ENCODE peak calls at places on chromosomes 13 and 19, in six cellular contexts. E is H54, P is sigmoid colon, R is suprapubic skin, S is A549, F is HCT116. V is an unnamed sample.

GRCh38 chr13:71316964-71317363 is 550.0 kb downstream of the DACH1 start:
- DNase-seq in P (no peak), R (no peak), S (no peak), E (no peak), F (no peak), V (no peak)

GRCh38 chr19:44710483-44710882 is 11.5 kb downstream of the CEACAM16 start:
- DNase-seq in S (no peak), R (no peak), E (no peak), P (no peak), F (no peak), V (no peak)

GRCh38 chr13:74243637-74244526 is 109.7 kb upstream of the KLF12 start:
- DNase-seq in S (no peak), E (no peak), P (no peak), F (no peak), R (no peak), V (no peak)

GRCh38 chr13:113607477-113608245 is 23.1 kb downstream of the TFDP1 start:
- DNase-seq in S (no peak), R (no peak), E (no peak), P (no peak), F (no peak), V (peak; percentile 91)

GRCh38 chr13:77390391-77390790 is 63.5 kb upstream of the MYCBP2 start:
- DNase-seq in S (no peak), F (no peak), R (no peak), E (no peak), P (no peak), V (no peak)

GRCh38 chr13:91078093-91078679 is 269.3 kb upstream of the MIR17HG start:
- DNase-seq in R (no peak), P (no peak), E (no peak), F (no peak), S (peak; percentile 1), V (no peak)

GRCh38 chr19:47143322-47144073 is 12.9 kb downstream of the SAE1 start:
- DNase-seq in P (peak; percentile 90), R (no peak), E (no peak), F (no peak), S (no peak), V (no peak)

GRCh38 chr13:28753208-28753892 is 34.6 kb upstream of the SLC46A3 start:
- DNase-seq in R (no peak), E (peak; percentile 56), S (peak; percentile 61), F (peak; percentile 76), P (peak; percentile 76), V (no peak)

GRCh38 chr19:17107546-17108452 is 32.2 kb downstream of the MYO9B start:
- DNase-seq in P (peak; percentile 97), S (peak; percentile 95), R (peak; percentile 94), F (peak; percentile 84), E (peak; percentile 99), V (peak; percentile 84)

GRCh38 chr13:96422002-96422401 is 332.1 kb downstream of the HS6ST3 start:
- DNase-seq in E (no peak), S (no peak), F (no peak), P (no peak), R (no peak), V (no peak)

GRCh38 chr19:45638930-45639729 is at the start of gene EML2:
- DNase-seq in F (no peak), R (peak; percentile 84), E (no peak), S (peak; percentile 71), P (no peak), V (peak; percentile 93)

GRCh38 chr13:63731896-63732295 is 2316.2 kb upstream of the PCDH20 start:
- DNase-seq in F (no peak), S (no peak), P (no peak), R (no peak), E (no peak), V (no peak)

GRCh38 chr19:40776364-40776763 is 1.0 kb downstream of the MIA start:
- DNase-seq in P (no peak), S (no peak), E (no peak), F (no peak), R (no peak), V (no peak)

GRCh38 chr13:21894091-21894490 is 223.2 kb downstream of the FGF9 start:
- DNase-seq in F (no peak), E (no peak), R (no peak), P (no peak), S (no peak), V (no peak)

GRCh38 chr19:45645631-45646344 is 6.6 kb upstream of the EML2 start:
- DNase-seq in P (peak; percentile 86), F (peak; percentile 88), R (peak; percentile 86), S (peak; percentile 99), E (peak; percentile 84), V (peak; percentile 92)

GRCh38 chr13:113421673-113422270 is 31.5 kb downstream of the ADPRHL1 start:
- DNase-seq in R (no peak), E (no peak), S (no peak), P (peak; percentile 83), F (no peak), V (no peak)

GRCh38 chr19:35000647-35001501 is 751 bp downstream of the GRAMD1A start:
- DNase-seq in R (no peak), F (no peak), E (peak; percentile 65), S (peak; percentile 70), P (no peak), V (peak; percentile 90)

GRCh38 chr13:113835461-113836274 is 28.2 kb downstream of the GAS6 start:
- DNase-seq in R (no peak), S (no peak), P (no peak), E (peak; percentile 79), F (no peak), V (no peak)

GRCh38 chr19:46350758-46351159 is 3.9 kb downstream of the PPP5C start:
- DNase-seq in S (no peak), P (no peak), R (no peak), E (no peak), F (no peak), V (peak; percentile 86)

GRCh38 chr13:59086147-59086546 is 1077.6 kb downstream of the DIAPH3 start:
- DNase-seq in F (no peak), P (no peak), R (no peak), S (no peak), E (no peak), V (no peak)

DNA sequence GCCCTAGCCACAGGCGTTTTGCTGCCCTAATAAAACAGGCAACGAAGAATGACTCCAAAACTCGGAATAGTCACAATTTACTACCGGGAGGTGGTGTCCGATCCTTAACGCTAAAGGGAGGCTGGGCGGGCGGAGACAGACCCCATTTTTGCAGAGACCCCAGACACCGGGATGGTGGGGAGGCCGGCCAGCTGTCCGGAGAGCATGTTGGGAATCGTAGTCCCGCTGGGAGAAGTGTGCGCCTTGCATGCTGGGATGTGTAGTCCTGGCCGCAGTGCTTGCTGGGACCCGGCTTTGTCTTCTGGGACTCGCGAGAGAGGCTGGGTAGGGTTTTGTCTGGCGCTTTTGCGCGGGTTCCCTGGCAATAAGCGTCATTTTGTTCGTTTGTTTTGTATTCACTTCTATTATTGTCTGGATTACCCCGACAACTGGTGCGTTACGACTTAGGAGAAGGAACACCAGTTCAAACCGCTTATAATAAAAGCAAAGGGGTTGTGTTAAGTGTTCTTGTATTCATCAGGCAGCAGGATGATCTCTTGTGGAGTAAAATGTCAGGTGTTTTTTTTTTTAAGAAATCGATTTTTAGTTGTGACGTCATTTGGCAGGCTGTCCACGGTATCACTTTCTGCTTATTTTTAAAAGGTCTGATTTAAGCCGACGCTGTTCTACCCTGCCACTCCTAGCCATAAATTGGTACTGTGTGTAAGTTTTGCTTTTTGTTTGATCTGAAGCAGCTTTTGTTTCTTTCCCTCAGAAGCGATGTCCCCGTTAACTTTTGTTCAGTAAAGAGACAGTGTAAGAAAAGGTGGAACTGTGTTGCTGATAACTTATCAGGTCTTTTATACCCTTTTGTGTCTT is 676 bp upstream of the HSPH1 start:
- DNase-seq in R (peak; percentile 97), P (peak; percentile 98), E (peak; percentile 50), F (peak; percentile 96), S (peak; percentile 84), V (peak; percentile 98)
- TF ChIP-seq POLR2A in R (no peak), P (peak; percentile 18), E (peak; percentile 57), F (peak; percentile 72), S (peak; percentile 58), V (no peak)

GRCh38 chr19:12793290-12794195 is 2.3 kb downstream of the JUNB start:
- DNase-seq in F (peak; percentile 91), S (peak; percentile 78), P (peak; percentile 97), E (peak; percentile 93), R (peak; percentile 95), V (peak; percentile 99)
- TF ChIP-seq POLR2A in F (peak; percentile 94), S (peak; percentile 34), P (peak; percentile 61), E (peak; percentile 47), R (peak; percentile 46), V (no peak)

GRCh38 chr19:29006057-29006735 is 206.8 kb downstream of the UQCRFS1 start:
- DNase-seq in F (no peak), S (no peak), E (no peak), P (no peak), R (no peak), V (no peak)

GRCh38 chr19:29002336-29002735 is 210.6 kb downstream of the UQCRFS1 start:
- DNase-seq in F (no peak), E (no peak), S (no peak), R (no peak), P (peak; percentile 48), V (no peak)

GRCh38 chr19:29001922-29002247 is 211.1 kb downstream of the UQCRFS1 start:
- DNase-seq in S (no peak), P (peak; percentile 11), F (no peak), R (no peak), E (no peak), V (no peak)

GRCh38 chr19:29004796-29005195 is 208.2 kb downstream of the UQCRFS1 start:
- DNase-seq in S (no peak), E (no peak), R (no peak), F (no peak), P (peak; percentile 41), V (peak; percentile 33)

DNA sequence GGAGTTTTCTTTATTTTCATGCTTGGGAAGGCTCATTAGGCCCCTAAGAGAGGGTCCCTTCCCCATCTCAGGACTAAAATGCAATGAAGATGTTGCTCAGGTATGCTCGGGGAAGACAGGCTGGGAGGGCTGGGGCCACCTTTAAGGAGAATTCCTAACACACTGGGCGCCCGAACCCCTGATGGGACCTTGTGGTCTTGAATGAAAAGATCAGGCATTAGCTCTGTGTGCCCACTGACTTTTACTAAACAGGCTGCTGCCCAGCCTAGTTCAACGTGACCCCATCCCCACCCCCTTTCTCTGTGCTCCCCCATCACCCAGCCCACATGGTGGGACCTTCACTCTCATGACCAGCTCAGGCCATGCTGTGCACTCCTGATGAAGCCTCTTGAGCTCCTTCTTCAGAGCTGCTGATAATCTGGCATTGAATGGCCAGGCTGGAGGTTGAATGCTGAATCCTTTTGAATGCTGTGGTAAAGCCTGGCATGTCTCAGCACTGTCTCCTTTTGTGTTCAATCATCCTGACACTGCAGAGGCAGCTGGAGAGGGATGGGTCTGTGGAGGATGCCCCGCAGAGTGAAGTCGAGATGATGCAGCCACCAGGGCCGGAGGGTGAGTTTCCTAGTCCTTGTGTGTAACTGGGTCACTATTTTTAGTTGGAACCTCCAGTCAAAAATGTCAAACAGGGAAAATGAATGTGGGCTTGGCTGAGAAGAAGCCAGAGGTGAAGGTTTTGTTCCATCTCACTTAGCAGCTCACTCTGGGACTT is 209.1 kb downstream of the UQCRFS1 start:
- DNase-seq in P (peak; percentile 49), R (no peak), F (no peak), E (no peak), S (no peak), V (peak; percentile 38)
- TF ChIP-seq POLR2A in P (no peak), R (no peak), F (no peak), E (no peak), S (no peak), V (no peak)

DNA sequence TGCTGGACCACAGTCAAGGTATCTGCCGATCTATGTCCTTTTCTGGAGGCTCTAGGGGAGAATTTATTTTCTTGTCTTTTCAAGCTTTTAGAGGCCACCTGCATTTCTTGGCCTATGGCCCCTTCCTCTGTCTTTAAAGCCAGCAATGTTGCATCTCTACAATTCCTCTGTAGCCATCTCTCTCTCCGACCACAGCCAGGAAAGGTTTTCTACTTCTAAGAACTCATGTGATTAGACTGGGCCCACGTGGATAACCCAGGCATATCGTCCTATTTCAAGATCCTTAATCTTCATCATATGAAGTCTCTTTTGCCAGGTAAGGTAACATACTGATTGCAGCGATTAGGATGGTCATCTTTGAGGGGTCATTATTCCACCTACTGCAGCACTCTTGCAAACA is 43.4 kb upstream of the RGCC start:
- DNase-seq in P (no peak), S (no peak), F (no peak), E (no peak), R (no peak), V (no peak)
- TF ChIP-seq POLR2A in P (no peak), S (no peak), F (no peak), E (no peak), R (no peak), V (no peak)